ENCODE peak calls at places on chromosomes 7 and 10, in five cellular contexts. X, J, L, U and T are unnamed samples. For H3K4me1, the result is how much of the 10 kb centered on the place peaks cover.

GRCh38 chr10:111233439-111233838 is 156.6 kb downstream of the ADRA2A start:
- DNase-seq in X (no peak), J (no peak), L (no peak), U (peak), T (peak)

GRCh38 chr7:2241580-2242540 is at the start of the genes MRM2 and NUDT1:
- DNase-seq in X (no peak), J (peak), L (peak), U (peak), T (peak)

GRCh38 chr10:48792121-48792520 is 107.4 kb downstream of the WDFY4 start:
- DNase-seq in X (no peak), J (no peak), L (no peak), U (no peak), T (no peak)

GRCh38 chr10:16787361-16787791 is 29.8 kb downstream of the RSU1 start:
- DNase-seq in X (no peak), J (no peak), L (no peak), U (no peak), T (no peak)

GRCh38 chr7:2488272-2488645 is 12.1 kb upstream of the GRIFIN start:
- DNase-seq in X (no peak), J (peak), L (no peak), U (no peak), T (no peak)

GRCh38 chr7:38321967-38322366 is 48.5 kb upstream of the TARP start:
- DNase-seq in X (no peak), J (no peak), L (no peak), U (no peak), T (no peak)

GRCh38 chr7:40546616-40547501 is 412.1 kb downstream of the SUGCT start:
- DNase-seq in X (no peak), J (no peak), L (no peak), U (no peak), T (no peak)

GRCh38 chr7:1458676-1459511 is at the start of gene MICALL2:
- DNase-seq in X (no peak), J (peak), L (peak), U (no peak), T (no peak)

GRCh38 chr10:7283246-7283645 is 127.6 kb downstream of the SFMBT2 start:
- DNase-seq in X (no peak), J (no peak), L (no peak), U (no peak), T (no peak)

GRCh38 chr7:67462781-67463191 is 466.2 kb downstream of the TYW1 start:
- DNase-seq in X (no peak), J (peak), L (no peak), U (no peak), T (no peak)

GRCh38 chr10:79184141-79184625 is 115.4 kb downstream of the ZMIZ1 start:
- DNase-seq in X (no peak), J (no peak), L (peak), U (no peak), T (peak)

GRCh38 chr7:54839538-54840213 is 80.7 kb upstream of the SEC61G start:
- DNase-seq in X (no peak), J (peak), L (peak), U (peak), T (peak)

DNA sequence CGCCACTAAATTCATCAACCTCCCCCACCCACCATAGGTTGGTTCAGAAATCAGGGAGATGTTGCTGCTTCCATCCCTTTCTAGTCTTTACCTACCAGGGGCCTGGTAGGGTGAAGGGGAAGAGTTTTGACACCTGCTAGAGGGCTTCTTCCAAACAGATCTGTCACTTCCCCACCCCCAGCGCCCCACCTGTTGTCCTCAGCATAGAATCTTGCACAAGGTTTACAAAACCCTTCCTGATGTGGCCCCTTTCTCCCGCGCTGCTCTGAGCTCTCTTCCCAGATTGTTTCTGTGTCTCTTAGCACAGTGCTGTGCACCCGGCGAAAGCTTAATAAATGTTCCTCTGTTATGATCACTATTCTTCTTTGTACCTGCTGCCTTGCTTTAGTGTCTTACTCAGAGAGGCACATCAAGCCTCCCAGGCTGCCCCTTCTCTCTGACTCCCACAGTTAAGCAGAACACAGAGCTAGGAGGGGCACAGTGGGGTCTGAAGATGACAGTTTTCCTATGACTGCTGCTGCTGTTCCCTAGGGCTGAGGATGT is 11.2 kb upstream of the C10orf95 start:
- DNase-seq in X (no peak), J (no peak), L (no peak), U (no peak), T (no peak)
- H3K4me3 ChIP-seq in X (no peak), J (no peak), L (peak), U (peak), T (peak)

GRCh38 chr7:44123190-44124003 is at the start of gene POLD2:
- DNase-seq in X (peak), J (peak), L (peak), U (peak), T (peak)
- H3K4me1 ChIP-seq in X (under half), J (under half), L (under half), U (under half), T (under half)

GRCh38 chr10:61400524-61400923 is 52.7 kb downstream of the TMEM26 start:
- DNase-seq in X (no peak), J (no peak), L (no peak), U (no peak), T (no peak)

GRCh38 chr10:61398730-61399129 is 54.5 kb downstream of the TMEM26 start:
- DNase-seq in X (no peak), J (no peak), L (no peak), U (no peak), T (peak)

GRCh38 chr10:61399386-61399785 is 53.8 kb downstream of the TMEM26 start:
- DNase-seq in X (no peak), J (no peak), L (no peak), U (no peak), T (no peak)

DNA sequence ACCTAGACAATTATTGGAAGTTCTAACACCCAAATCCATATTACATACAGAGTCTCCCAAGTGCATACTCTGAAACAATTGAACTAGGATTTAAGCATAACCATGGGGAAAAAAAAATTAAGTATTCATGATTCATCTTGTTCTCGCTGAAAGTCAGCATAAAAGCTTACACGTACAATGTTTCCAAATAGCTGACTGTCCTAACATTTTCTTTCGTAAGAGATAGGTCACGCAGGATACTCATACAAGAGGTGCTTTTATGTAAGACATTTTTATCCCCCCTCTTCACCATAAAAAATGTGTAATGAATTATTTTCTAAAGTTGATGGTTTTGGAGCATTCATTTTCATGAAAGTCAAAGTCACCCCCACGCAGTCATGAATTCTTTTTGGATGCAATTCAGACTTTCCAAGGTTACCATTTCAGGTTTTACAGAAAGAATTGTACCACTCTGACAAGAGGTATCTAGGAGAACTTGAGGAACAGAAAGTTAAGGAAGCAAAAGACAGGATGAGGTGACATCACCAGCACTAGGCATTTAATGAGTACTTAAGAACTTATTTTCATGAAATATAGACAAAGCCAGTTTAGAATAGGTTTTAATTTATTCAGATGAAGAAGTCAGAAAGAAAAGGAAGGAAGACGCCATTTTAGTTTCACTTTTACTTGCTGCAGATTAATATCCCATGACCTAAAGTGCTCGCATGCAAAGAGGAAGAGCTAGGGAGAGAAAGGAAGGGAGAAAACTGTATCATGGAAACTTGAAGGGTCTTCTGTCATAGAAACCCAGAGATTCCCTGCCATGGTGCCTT is 55.8 kb downstream of the TMEM26 start:
- DNase-seq in X (no peak), J (no peak), L (no peak), U (no peak), T (no peak)
- H3K4me3 ChIP-seq in X (peak), J (peak), L (no peak), U (no peak), T (no peak)

DNA sequence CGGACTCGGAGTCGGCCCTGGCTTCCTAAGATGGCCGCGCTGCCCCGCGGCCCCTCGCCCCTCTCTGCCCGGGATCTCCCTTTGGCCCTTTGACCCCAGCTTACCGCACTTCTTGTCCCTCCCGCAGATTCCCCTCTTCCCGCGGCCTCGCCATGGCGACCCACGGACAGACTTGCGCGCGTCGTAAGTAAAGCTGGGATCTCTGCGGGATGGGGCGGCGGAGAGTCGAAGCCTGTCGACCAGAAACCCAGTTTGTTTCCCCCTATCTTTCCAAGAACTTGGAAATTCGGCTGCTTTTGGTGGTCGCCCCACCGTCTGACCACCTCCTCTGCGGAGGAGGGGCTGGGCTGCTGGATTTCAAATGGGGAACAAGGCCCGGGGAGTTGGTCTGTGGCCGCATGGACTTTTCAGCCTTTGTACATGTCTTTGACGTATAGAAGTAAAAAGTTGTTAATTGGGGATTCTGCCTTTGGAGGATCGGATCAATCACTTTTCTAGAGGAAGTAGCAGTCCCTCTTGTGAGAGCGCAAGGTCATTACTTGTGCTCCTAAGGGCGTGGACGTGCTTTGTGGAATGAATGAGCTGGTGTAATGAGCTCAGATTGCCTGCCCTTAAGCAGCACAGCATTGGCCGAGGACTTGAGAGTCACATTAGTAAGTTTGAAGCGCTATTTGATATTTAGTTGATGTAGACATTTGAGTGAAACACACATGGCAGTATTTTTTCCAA is 575 bp downstream of the VDAC2 start:
- DNase-seq in X (no peak), J (no peak), L (no peak), U (peak), T (peak)
- H3K4me1 ChIP-seq in X (half or more), J (under half), L (under half), U (under half), T (under half)

DNA sequence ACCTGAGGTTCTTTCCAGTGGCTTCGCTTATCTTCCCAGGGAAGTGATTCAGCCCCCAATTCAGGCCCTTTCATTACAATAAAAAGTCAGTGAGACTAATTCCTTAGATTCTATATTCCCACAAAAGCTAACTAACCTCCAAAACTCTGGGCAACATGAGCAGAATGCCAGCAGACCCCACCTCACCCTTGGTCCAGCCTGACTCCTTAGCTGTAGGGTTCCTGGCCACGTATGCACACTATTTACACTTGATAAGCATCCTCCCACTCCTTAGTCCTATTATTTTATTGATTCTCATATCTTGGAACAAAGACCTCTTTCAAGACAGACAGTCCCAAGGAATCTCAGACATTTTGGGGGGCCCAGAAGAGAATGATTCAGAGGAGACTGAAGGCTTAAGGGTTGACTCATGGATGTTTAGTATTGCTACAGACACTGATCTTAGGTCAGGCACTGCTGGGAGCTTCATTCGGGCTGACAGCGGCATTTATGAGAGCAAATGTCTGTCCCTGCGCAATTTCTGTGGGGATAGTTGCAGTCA is 162.6 kb upstream of the GDF10 start:
- DNase-seq in X (no peak), J (no peak), L (peak), U (no peak), T (no peak)
- H3K4me3 ChIP-seq in X (no peak), J (no peak), L (peak), U (no peak), T (no peak)

GRCh38 chr10:521844-522243 is 167.6 kb downstream of the DIP2C start:
- DNase-seq in X (no peak), J (no peak), L (no peak), U (no peak), T (peak)
- H3K4me1 ChIP-seq in X (under half), J (under half), L (under half), U (under half), T (under half)

DNA sequence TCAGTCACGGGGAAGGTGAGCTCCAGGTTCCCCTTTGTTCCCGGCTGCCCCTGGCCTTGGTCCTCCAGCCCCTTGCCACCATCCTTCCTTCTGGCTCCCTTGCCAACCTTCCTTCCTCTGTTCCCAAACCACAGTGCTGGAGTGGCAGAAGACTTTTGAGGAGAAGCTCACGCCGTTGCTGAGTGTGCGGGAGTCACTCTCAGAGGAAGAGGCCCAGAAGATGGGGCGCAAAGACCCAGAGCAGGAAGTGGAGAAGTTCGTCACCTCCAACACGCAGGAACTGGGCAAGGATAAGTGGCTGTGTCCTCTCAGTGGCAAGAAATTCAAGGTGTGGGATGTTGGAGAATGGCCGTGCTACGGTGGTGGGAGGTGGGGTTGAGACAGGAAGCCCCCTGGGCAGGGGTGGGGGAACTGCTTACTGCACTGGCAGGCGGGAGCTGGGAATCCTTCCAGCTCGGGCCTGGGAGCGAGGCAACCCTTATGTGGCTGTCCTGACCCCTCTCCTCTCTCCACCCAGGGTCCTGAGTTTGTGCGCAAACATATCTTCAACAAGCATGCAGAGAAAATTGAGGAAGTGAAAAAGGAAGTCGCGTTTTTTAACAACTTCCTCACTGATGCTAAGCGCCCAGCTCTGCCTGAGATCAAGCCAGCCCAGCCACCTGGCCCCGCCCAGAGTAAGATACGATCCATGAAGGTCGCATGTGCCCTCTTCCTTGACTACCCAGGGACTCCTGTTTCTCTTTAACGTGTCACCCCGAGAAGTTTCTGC is 2.1 kb downstream of the UFSP1 start:
- DNase-seq in X (no peak), J (no peak), L (no peak), U (no peak), T (no peak)
- H3K4me3 ChIP-seq in X (no peak), J (no peak), L (no peak), U (peak), T (no peak)